ENCODE peak calls at places on chromosomes 11 and 22, in four cellular contexts. V, H, Z and D are unnamed samples.

GRCh38 chr22:27913162-27913741 is 5.8 kb downstream of the PITPNB start:
- DNase-seq in V (no peak), H (peak; percentile 71), Z (no peak), D (no peak)

GRCh38 chr11:112377946-112378345 is 117.3 kb upstream of the PLET1 start:
- DNase-seq in V (no peak), H (no peak), Z (no peak), D (no peak)

GRCh38 chr11:91800208-91800914 is 424.3 kb upstream of the FAT3 start:
- DNase-seq in V (no peak), H (no peak), Z (no peak), D (no peak)

GRCh38 chr11:72228229-72228843 is 3.8 kb downstream of the INPPL1 start:
- DNase-seq in V (peak; percentile 17), H (peak; percentile 35), Z (no peak), D (no peak)

GRCh38 chr11:1881442-1882264 is 10.0 kb downstream of the PRR33 start:
- DNase-seq in V (no peak), H (no peak), Z (no peak), D (no peak)

GRCh38 chr11:79431535-79431934 is 9.3 kb downstream of the TENM4 start:
- DNase-seq in V (no peak), H (peak; percentile 66), Z (no peak), D (no peak)

GRCh38 chr11:116725434-116726221 is 47.2 kb downstream of the BUD13 start:
- DNase-seq in V (no peak), H (peak; percentile 68), Z (no peak), D (no peak)

GRCh38 chr11:86196924-86197323 is 47.6 kb upstream of the EED start:
- DNase-seq in V (no peak), H (peak; percentile 31), Z (no peak), D (no peak)

GRCh38 chr11:73240190-73240781 is 22.2 kb downstream of the P2RY2 start:
- DNase-seq in V (no peak), H (peak; percentile 92), Z (no peak), D (no peak)